ENCODE peak calls at places on chromosomes 6 and 20, in six cellular contexts. P is SJSA1, Z is fibroblast of the aortic adventitia, S is islet precursor cell, D is progenitor cell of endocrine pancreas, Y is NCI-H1092 treated with DMSO at 0.1 percent for 48 hours. F is an unnamed sample.

GRCh38 chr6:15642276-15642675 is 20.6 kb downstream of the DTNBP1 start:
- DNase-seq in P (no peak), Z (no peak), S (peak), D (no peak), Y (no peak), F (no peak)

GRCh38 chr20:46703435-46703834 is 6.0 kb upstream of the SLC2A10 start:
- DNase-seq in P (no peak), Z (no peak), S (no peak), D (no peak), Y (no peak), F (no peak)

GRCh38 chr6:36122495-36123269 is 7.6 kb upstream of the MAPK13 start:
- DNase-seq in P (no peak), Z (no peak), S (no peak), D (no peak), Y (no peak), F (no peak)

GRCh38 chr6:167141667-167142432 is 15.9 kb downstream of the GPR31 start:
- DNase-seq in P (no peak), Z (peak), S (peak), D (peak), Y (peak), F (peak)

GRCh38 chr6:138522611-138523010 is 23.3 kb upstream of the NHSL1 start:
- DNase-seq in P (no peak), Z (no peak), S (no peak), D (no peak), Y (no peak), F (no peak)

GRCh38 chr6:160419488-160419887 is 71.3 kb downstream of the SLC22A3 start:
- DNase-seq in P (no peak), Z (peak), S (no peak), D (no peak), Y (no peak), F (no peak)

GRCh38 chr6:25219147-25219546 is 60.0 kb upstream of the CARMIL1 start:
- DNase-seq in P (no peak), Z (no peak), S (no peak), D (no peak), Y (peak), F (no peak)

GRCh38 chr6:146331008-146331407 is 212.6 kb upstream of the RAB32 start:
- DNase-seq in P (no peak), Z (no peak), S (no peak), D (no peak), Y (no peak), F (no peak)

GRCh38 chr6:125193208-125193607 is 39.6 kb downstream of the TPD52L1 start:
- DNase-seq in P (no peak), Z (no peak), S (no peak), D (no peak), Y (no peak), F (no peak)

GRCh38 chr6:111592726-111593515 is 12.8 kb downstream of the TRAF3IP2 start:
- DNase-seq in P (no peak), Z (no peak), S (no peak), D (no peak), Y (peak), F (no peak)

GRCh38 chr6:166553563-166554271 is 32.8 kb downstream of the RAMACL start:
- DNase-seq in P (peak), Z (peak), S (no peak), D (no peak), Y (no peak), F (no peak)

GRCh38 chr6:32943864-32944263 is 3.0 kb upstream of the HLA-DMB start:
- DNase-seq in P (no peak), Z (no peak), S (no peak), D (no peak), Y (no peak), F (no peak)

GRCh38 chr6:4703367-4703766 is 72.8 kb upstream of the CDYL start:
- DNase-seq in P (no peak), Z (no peak), S (no peak), D (no peak), Y (no peak), F (no peak)

GRCh38 chr20:58389324-58389967 is 417 bp downstream of the VAPB start:
- DNase-seq in P (peak), Z (no peak), S (no peak), D (peak), Y (peak), F (peak)

GRCh38 chr20:61733891-61734732 is 331.6 kb downstream of the TAF4 start:
- DNase-seq in P (no peak), Z (no peak), S (no peak), D (no peak), Y (no peak), F (no peak)

GRCh38 chr20:967796-968742 is 34.0 kb downstream of the RSPO4 start:
- DNase-seq in P (no peak), Z (peak), S (no peak), D (no peak), Y (no peak), F (no peak)

GRCh38 chr6:101083533-101084172 is 202.5 kb upstream of the ASCC3 start:
- DNase-seq in P (peak), Z (peak), S (no peak), D (no peak), Y (no peak), F (no peak)

GRCh38 chr6:40352006-40352405 is 235.2 kb downstream of the LRFN2 start:
- DNase-seq in P (no peak), Z (no peak), S (peak), D (peak), Y (no peak), F (no peak)

GRCh38 chr20:14553774-14554524 is 216.5 kb upstream of the FLRT3 start:
- DNase-seq in P (no peak), Z (peak), S (peak), D (no peak), Y (no peak), F (no peak)

GRCh38 chr6:168615837-168616236 is 174.9 kb downstream of the SMOC2 start:
- DNase-seq in P (no peak), Z (no peak), S (no peak), D (no peak), Y (peak), F (no peak)

GRCh38 chr6:41713161-41713649 is 22.2 kb downstream of the TFEB start:
- DNase-seq in P (no peak), Z (peak), S (peak), D (no peak), Y (peak), F (no peak)

GRCh38 chr6:26375270-26375669 is 7.6 kb upstream of the BTN2A2 start:
- DNase-seq in P (no peak), Z (no peak), S (no peak), D (no peak), Y (no peak), F (no peak)

GRCh38 chr6:40988634-40989033 is 50.4 kb downstream of the UNC5CL start:
- DNase-seq in P (no peak), Z (no peak), S (no peak), D (no peak), Y (no peak), F (no peak)

GRCh38 chr20:33672426-33673114 is 1.7 kb downstream of the NECAB3 start:
- DNase-seq in P (no peak), Z (no peak), S (no peak), D (no peak), Y (no peak), F (peak)

GRCh38 chr20:62496525-62497218 is 20.9 kb upstream of the GATA5 start:
- DNase-seq in P (no peak), Z (no peak), S (no peak), D (peak), Y (peak), F (peak)

GRCh38 chr6:144364727-144365126 is 79.6 kb downstream of the UTRN start:
- DNase-seq in P (no peak), Z (no peak), S (no peak), D (no peak), Y (no peak), F (no peak)

GRCh38 chr6:153051801-153052200 is 49.3 kb upstream of the MTRF1L start:
- DNase-seq in P (no peak), Z (peak), S (no peak), D (no peak), Y (no peak), F (no peak)

GRCh38 chr6:97702226-97702625 is 419.2 kb upstream of the MMS22L start:
- DNase-seq in P (no peak), Z (no peak), S (no peak), D (no peak), Y (no peak), F (no peak)

GRCh38 chr6:166029506-166029905 is 138.1 kb downstream of the TBXT start:
- DNase-seq in P (no peak), Z (no peak), S (no peak), D (no peak), Y (no peak), F (no peak)